ENCODE peak calls at places on chromosomes 1 and 21, in five cellular contexts. U is OCI-LY7, Q is GM23338, V is hepatocyte, E is HCT116. F is an unnamed sample.

GRCh38 chr1:188590641-188591040 is 1761.9 kb downstream of the PLA2G4A start:
- DNase-seq in V (no peak), E (no peak), Q (no peak), U (no peak), F (no peak)

GRCh38 chr1:84103197-84103992 is 40.7 kb upstream of the PRKACB start:
- DNase-seq in U (no peak), Q (peak; percentile 56), V (peak; percentile 72), E (peak; percentile 51), F (peak; percentile 37)

GRCh38 chr1:151718666-151719065 is 2.1 kb upstream of the CELF3 start:
- DNase-seq in Q (no peak), U (no peak), V (no peak), E (no peak), F (no peak)

GRCh38 chr1:219876798-219877209 is 51.6 kb downstream of the SLC30A10 start:
- DNase-seq in V (no peak), Q (peak; percentile 22), E (peak; percentile 23), U (no peak), F (no peak)

GRCh38 chr1:39394598-39394997 is 96.8 kb upstream of the BMP8A start:
- DNase-seq in E (peak; percentile 82), Q (no peak), V (peak; percentile 45), U (peak; percentile 66), F (peak; percentile 94)

GRCh38 chr21:41483415-41483814 is 24.5 kb downstream of the TMPRSS2 start:
- DNase-seq in U (no peak), V (no peak), E (no peak), Q (no peak), F (no peak)

GRCh38 chr21:42439284-42440186 is 35.8 kb downstream of the UBASH3A start:
- DNase-seq in V (no peak), E (no peak), U (no peak), Q (no peak), F (no peak)

GRCh38 chr1:5976726-5977493 is 15.3 kb downstream of the NPHP4 start:
- DNase-seq in V (no peak), Q (no peak), U (no peak), E (no peak), F (no peak)

GRCh38 chr1:226109829-226110248 is 47.3 kb downstream of the H3-3A start:
- DNase-seq in E (peak; percentile 66), U (peak; percentile 72), Q (peak; percentile 92), V (peak; percentile 94), F (peak; percentile 91)

GRCh38 chr1:110195196-110195595 is 14.9 kb upstream of the KCNC4 start:
- DNase-seq in E (no peak), V (no peak), U (no peak), Q (no peak), F (no peak)

GRCh38 chr21:15062566-15062965 is 2.2 kb downstream of the NRIP1 start:
- DNase-seq in U (no peak), V (no peak), E (no peak), Q (no peak), F (no peak)

GRCh38 chr1:37999434-38000232 is 5.7 kb downstream of the FHL3 start:
- DNase-seq in V (peak; percentile 70), U (no peak), Q (peak; percentile 51), E (no peak), F (peak; percentile 62)

GRCh38 chr1:177181631-177182291 is 11.0 kb downstream of the BRINP2 start:
- DNase-seq in Q (peak; percentile 92), V (peak; percentile 78), U (peak; percentile 0), E (peak; percentile 33), F (peak; percentile 17)

GRCh38 chr1:30712583-30712982 is 10.8 kb downstream of the MATN1 start:
- DNase-seq in U (no peak), E (no peak), V (no peak), Q (no peak), F (no peak)

GRCh38 chr1:235919797-235920475 is 53.2 kb upstream of the LYST start:
- DNase-seq in V (peak; percentile 46), U (no peak), E (no peak), Q (no peak), F (peak; percentile 90)

GRCh38 chr1:52996653-52997052 is 65.4 kb upstream of the PODN start:
- DNase-seq in U (no peak), V (no peak), E (no peak), Q (no peak), F (no peak)

GRCh38 chr1:100229681-100230443 is 19.8 kb downstream of the DBT start:
- DNase-seq in V (no peak), Q (no peak), U (no peak), E (no peak), F (no peak)

GRCh38 chr1:94045465-94046056 is 75.4 kb downstream of the ABCA4 start:
- DNase-seq in U (no peak), Q (peak; percentile 98), V (peak; percentile 94), E (peak; percentile 91), F (peak; percentile 97)

GRCh38 chr1:182397653-182398388 is 2.6 kb downstream of the TEDDM1 start:
- DNase-seq in U (no peak), Q (no peak), E (no peak), V (peak; percentile 33), F (peak; percentile 58)

GRCh38 chr1:201711101-201711597 is 117.8 kb upstream of the IPO9 start:
- DNase-seq in U (no peak), V (no peak), E (no peak), Q (no peak), F (no peak)

GRCh38 chr1:15020943-15021745 is 132.4 kb upstream of the TMEM51 start:
- DNase-seq in Q (no peak), U (no peak), V (peak; percentile 31), E (no peak), F (no peak)

GRCh38 chr21:25528511-25528910 is 78.8 kb downstream of the MRPL39 start:
- DNase-seq in V (no peak), E (no peak), Q (no peak), U (no peak), F (no peak)

GRCh38 chr1:38858833-38859560 is 575 bp downstream of the RRAGC start:
- DNase-seq in V (peak; percentile 77), Q (no peak), U (peak; percentile 65), E (peak; percentile 21), F (peak; percentile 82)

GRCh38 chr1:37515185-37516034 is 844 bp upstream of the MEAF6 start:
- DNase-seq in V (no peak), E (no peak), Q (no peak), U (no peak), F (no peak)

GRCh38 chr1:220431840-220432239 is 96.1 kb upstream of the MARK1 start:
- DNase-seq in U (no peak), E (no peak), Q (no peak), V (no peak), F (no peak)

GRCh38 chr1:151346082-151346768 is 827 bp downstream of the RFX5 start:
- DNase-seq in Q (peak; percentile 3), E (no peak), U (peak; percentile 26), V (peak; percentile 10), F (no peak)

GRCh38 chr1:208137144-208137682 is 107.0 kb downstream of the PLXNA2 start:
- DNase-seq in U (no peak), Q (no peak), V (no peak), E (no peak), F (peak; percentile 14)

GRCh38 chr1:118325545-118326225 is 140.7 kb upstream of the SPAG17 start:
- DNase-seq in U (no peak), V (no peak), Q (no peak), E (no peak), F (no peak)

GRCh38 chr1:109609881-109610280 is 9.5 kb downstream of the GNAT2 start:
- DNase-seq in E (no peak), V (no peak), U (no peak), Q (no peak), F (no peak)

GRCh38 chr1:246795906-246796694 is 71.9 kb downstream of the SCCPDH start:
- DNase-seq in E (no peak), V (no peak), Q (no peak), U (no peak), F (no peak)
- H2AFZ ChIP-seq in E (no peak overlapping the region), V (no peak overlapping the region), Q (peak overlapping the region; percentile 89), U (no peak overlapping the region), F (no peak overlapping the region)

GRCh38 chr21:35066824-35067223 is 17.7 kb upstream of the RUNX1 start:
- DNase-seq in Q (no peak), V (no peak), E (no peak), U (no peak), F (no peak)
- H3K4me1 ChIP-seq in Q (no peaks in the 10 kb centered on the region), V (no peaks in the 10 kb centered on the region), E (peaks cover 5% of the 10 kb centered on the region), U (no peaks in the 10 kb centered on the region), F (peaks cover 14% of the 10 kb centered on the region)

GRCh38 chr21:18274370-18274769 is 29.7 kb downstream of the CHODL start:
- DNase-seq in V (no peak), U (no peak), E (no peak), Q (no peak), F (no peak)
- TF ChIP-seq CTCF in V (no peak), U (no peak), E (no peak), Q (no peak), F (no peak)

GRCh38 chr1:75440274-75440673 is 170.6 kb downstream of the SLC44A5 start:
- DNase-seq in E (no peak), Q (no peak), U (no peak), V (no peak), F (no peak)
- H2AFZ ChIP-seq in E (no peak overlapping the region), Q (no peak overlapping the region), U (no peak overlapping the region), V (no peak overlapping the region), F (no peak overlapping the region)

GRCh38 chr1:8379513-8380186 is 61.7 kb downstream of the SLC45A1 start:
- DNase-seq in U (no peak), Q (peak; percentile 33), E (no peak), V (no peak), F (no peak)
- H3K4me1 ChIP-seq in U (peaks cover 21% of the 10 kb centered on the region), Q (peaks cover 16% of the 10 kb centered on the region), E (no peaks in the 10 kb centered on the region), V (peaks cover 22% of the 10 kb centered on the region), F (no peaks in the 10 kb centered on the region)

GRCh38 chr1:187490261-187490660 is 661.5 kb downstream of the PLA2G4A start:
- DNase-seq in U (no peak), V (no peak), E (no peak), Q (no peak), F (no peak)

GRCh38 chr1:187491082-187491720 is 662.5 kb downstream of the PLA2G4A start:
- DNase-seq in Q (no peak), U (no peak), E (no peak), V (peak; percentile 40), F (peak; percentile 68)
- TF ChIP-seq CTCF in Q (no peak), U (no peak), E (no peak), V (no peak), F (no peak)

GRCh38 chr21:29196021-29196663 is 65.7 kb downstream of the MAP3K7CL start:
- DNase-seq in V (peak; percentile 70), U (peak; percentile 55), E (peak; percentile 77), Q (peak; percentile 33), F (peak; percentile 87)

GRCh38 chr21:29194847-29195246 is 64.4 kb downstream of the MAP3K7CL start:
- DNase-seq in Q (no peak), E (no peak), V (no peak), U (no peak), F (peak; percentile 66)

GRCh38 chr21:29193907-29194306 is 63.5 kb downstream of the MAP3K7CL start:
- DNase-seq in V (no peak), E (no peak), U (no peak), Q (no peak), F (no peak)

GRCh38 chr21:29194342-29194741 is 63.9 kb downstream of the MAP3K7CL start:
- DNase-seq in V (no peak), U (no peak), Q (no peak), E (no peak), F (peak; percentile 92)

DNA sequence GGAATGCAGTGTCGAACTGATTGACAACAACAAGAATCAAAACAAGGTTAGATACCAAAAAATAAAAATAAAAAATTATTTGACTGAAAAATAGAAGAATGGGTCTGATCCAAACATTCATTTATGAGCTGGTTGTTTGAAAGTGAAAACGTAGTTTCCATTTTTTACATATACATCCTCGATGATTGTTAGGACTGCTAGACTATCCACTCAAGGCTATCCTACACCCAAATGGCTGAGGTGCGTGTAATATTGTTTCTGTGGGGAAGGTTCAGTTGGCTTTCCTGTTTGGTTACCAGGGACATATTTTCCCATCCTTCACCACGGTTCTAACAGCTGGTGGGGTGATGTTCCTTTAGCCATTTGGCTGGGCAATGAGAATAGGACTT is 66.2 kb downstream of the MAP3K7CL start:
- DNase-seq in U (no peak), E (no peak), V (no peak), Q (no peak), F (no peak)
- H2AFZ ChIP-seq in U (peak overlapping the region; percentile 29), E (peak overlapping the region; percentile 94), V (no peak overlapping the region), Q (no peak overlapping the region), F (no peak overlapping the region)

F was measured in PC-9.